ENCODE peak calls at places on chromosomes 7 and 10, in nine cellular contexts. X, I, E, L, O, W, V, K and Z are unnamed samples. For H3K4me1 and H3K9me3, the result is how much of the 10 kb centered on the place peaks cover.

GRCh38 chr7:129553861-129554530 is 51.7 kb downstream of the SMKR1 start:
- DNase-seq in X (no peak), I (no peak), E (no peak), L (no peak), O (no peak), W (peak), V (peak), K (no peak), Z (peak)

GRCh38 chr10:84539244-84539643 is 210.9 kb downstream of the CCSER2 start:
- DNase-seq in X (no peak), I (no peak), E (no peak), L (no peak), O (no peak), W (no peak), V (no peak), K (no peak), Z (no peak)

GRCh38 chr10:129872001-129872400 is 92.1 kb downstream of the EBF3 start:
- DNase-seq in X (no peak), I (no peak), E (no peak), L (no peak), O (no peak), W (no peak), V (no peak), K (no peak), Z (no peak)

GRCh38 chr10:125155101-125155500 is 5.3 kb downstream of the CTBP2 start:
- DNase-seq in X (no peak), I (no peak), E (no peak), L (no peak), O (no peak), W (peak), V (no peak), K (no peak), Z (peak)

GRCh38 chr7:11552676-11553075 is 279.3 kb downstream of the THSD7A start:
- DNase-seq in X (no peak), I (no peak), E (no peak), L (no peak), O (no peak), W (no peak), V (no peak), K (no peak), Z (peak)

GRCh38 chr7:156140896-156141295 is 328.6 kb upstream of the SHH start:
- DNase-seq in X (no peak), I (no peak), E (no peak), L (no peak), O (no peak), W (no peak), V (no peak), K (no peak), Z (no peak)

GRCh38 chr10:60575105-60575504 is 185.4 kb upstream of the ANK3 start:
- DNase-seq in X (no peak), I (no peak), E (no peak), L (no peak), O (no peak), W (no peak), V (no peak), K (no peak), Z (no peak)

GRCh38 chr10:133127291-133128125 is 32.5 kb upstream of the KNDC1 start:
- DNase-seq in X (peak), I (no peak), E (no peak), L (no peak), O (no peak), W (no peak), V (peak), K (no peak), Z (peak)

GRCh38 chr7:80830584-80831319 is 88.1 kb downstream of the SEMA3C start:
- DNase-seq in X (no peak), I (no peak), E (no peak), L (no peak), O (no peak), W (no peak), V (no peak), K (no peak), Z (no peak)

GRCh38 chr10:28558923-28559508 is 26.1 kb downstream of the WAC start:
- DNase-seq in X (no peak), I (no peak), E (peak), L (no peak), O (no peak), W (no peak), V (no peak), K (no peak), Z (peak)

GRCh38 chr7:102077081-102077480 is 209.6 kb upstream of the SH2B2 start:
- DNase-seq in X (no peak), I (no peak), E (no peak), L (no peak), O (no peak), W (no peak), V (peak), K (no peak), Z (no peak)

GRCh38 chr10:23341004-23341403 is 3.6 kb downstream of the C10orf67 start:
- DNase-seq in X (no peak), I (no peak), E (no peak), L (no peak), O (no peak), W (no peak), V (no peak), K (no peak), Z (no peak)

GRCh38 chr7:22386865-22387264 is 29.9 kb upstream of the RAPGEF5 start:
- DNase-seq in X (no peak), I (no peak), E (no peak), L (no peak), O (no peak), W (no peak), V (no peak), K (no peak), Z (no peak)

GRCh38 chr7:22386206-22386858 is 29.4 kb upstream of the RAPGEF5 start:
- DNase-seq in X (no peak), I (no peak), E (no peak), L (no peak), O (no peak), W (no peak), V (no peak), K (no peak), Z (no peak)

GRCh38 chr7:22390512-22390911 is 33.6 kb upstream of the RAPGEF5 start:
- DNase-seq in X (no peak), I (no peak), E (no peak), L (no peak), O (no peak), W (no peak), V (peak), K (no peak), Z (no peak)

GRCh38 chr7:22387583-22387982 is 30.6 kb upstream of the RAPGEF5 start:
- DNase-seq in X (no peak), I (no peak), E (no peak), L (no peak), O (no peak), W (no peak), V (no peak), K (no peak), Z (no peak)

DNA sequence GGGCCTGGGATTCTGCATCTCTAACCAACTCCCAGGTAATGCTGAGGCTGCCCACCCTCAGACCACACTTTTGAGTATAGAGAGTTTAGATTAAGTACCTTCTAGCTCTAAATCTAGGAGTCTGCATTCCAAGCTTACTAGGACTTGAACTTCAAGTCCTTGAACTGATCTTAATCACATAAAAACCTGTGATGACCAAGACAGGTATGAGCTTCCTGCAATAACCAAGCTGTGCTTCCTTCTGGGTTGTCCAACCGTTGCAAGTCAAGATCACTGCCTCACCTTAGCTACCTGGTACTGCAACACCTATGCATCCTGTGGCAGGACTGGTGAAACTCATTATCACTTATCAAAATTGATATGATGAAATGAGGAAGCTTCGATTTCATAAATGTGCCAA is 32.9 kb upstream of the RAPGEF5 start:
- DNase-seq in X (no peak), I (no peak), E (no peak), L (no peak), O (no peak), W (no peak), V (no peak), K (no peak), Z (no peak)
- H3K4me1 ChIP-seq in X (under half), I (under half), E (under half), L (under half), O (under half), W (under half), V (half or more), K (under half), Z (under half)

GRCh38 chr10:101066890-101067355 is 5.1 kb downstream of the KAZALD1 start:
- DNase-seq in X (no peak), I (no peak), E (peak), L (peak), O (no peak), W (peak), V (peak), K (peak), Z (peak)

GRCh38 chr10:101064415-101065030 is 2.7 kb downstream of the KAZALD1 start:
- DNase-seq in X (no peak), I (no peak), E (no peak), L (no peak), O (no peak), W (no peak), V (no peak), K (no peak), Z (no peak)

GRCh38 chr10:101066146-101066889 is 4.5 kb downstream of the KAZALD1 start:
- DNase-seq in X (peak), I (peak), E (peak), L (peak), O (peak), W (peak), V (peak), K (peak), Z (peak)

GRCh38 chr10:101063548-101064414 is 2.0 kb downstream of the KAZALD1 start:
- DNase-seq in X (no peak), I (no peak), E (no peak), L (no peak), O (no peak), W (no peak), V (peak), K (peak), Z (peak)

DNA sequence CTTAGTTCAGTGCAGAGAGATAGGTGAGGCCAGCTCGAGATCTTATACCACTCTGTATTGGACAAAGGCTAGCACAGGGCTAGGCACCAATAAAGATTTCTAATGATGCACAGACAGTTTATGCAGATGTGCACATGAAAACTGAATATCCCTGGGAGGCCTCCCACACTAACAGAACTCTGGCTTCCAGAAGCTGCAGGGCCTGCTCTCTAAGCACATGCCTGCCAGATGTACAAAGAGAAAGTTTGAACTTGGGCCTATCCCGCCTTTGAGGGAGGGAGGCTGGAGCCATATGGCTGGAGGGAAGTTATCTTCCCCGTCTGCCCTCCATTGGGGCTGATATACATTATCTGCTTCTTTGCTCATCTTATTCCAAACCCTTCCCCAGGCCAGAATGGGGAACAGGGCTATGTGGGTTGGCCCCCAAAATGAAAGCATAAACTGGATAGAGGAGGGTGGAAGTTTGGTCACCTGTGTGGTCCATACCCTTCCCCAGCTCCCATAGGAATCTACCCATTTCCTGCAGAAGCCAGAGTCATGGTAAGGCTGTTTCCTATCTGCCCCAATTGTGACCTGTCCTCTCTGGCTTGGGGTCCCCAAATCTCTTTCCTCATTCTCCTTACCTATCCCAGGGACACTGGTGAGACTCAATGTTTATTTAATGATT is 3.8 kb downstream of the KAZALD1 start:
- DNase-seq in X (no peak), I (no peak), E (no peak), L (no peak), O (no peak), W (no peak), V (no peak), K (no peak), Z (no peak)
- H3K4me3 ChIP-seq in X (peak), I (peak), E (peak), L (peak), O (peak), W (no peak), V (no peak), K (peak), Z (peak)

DNA sequence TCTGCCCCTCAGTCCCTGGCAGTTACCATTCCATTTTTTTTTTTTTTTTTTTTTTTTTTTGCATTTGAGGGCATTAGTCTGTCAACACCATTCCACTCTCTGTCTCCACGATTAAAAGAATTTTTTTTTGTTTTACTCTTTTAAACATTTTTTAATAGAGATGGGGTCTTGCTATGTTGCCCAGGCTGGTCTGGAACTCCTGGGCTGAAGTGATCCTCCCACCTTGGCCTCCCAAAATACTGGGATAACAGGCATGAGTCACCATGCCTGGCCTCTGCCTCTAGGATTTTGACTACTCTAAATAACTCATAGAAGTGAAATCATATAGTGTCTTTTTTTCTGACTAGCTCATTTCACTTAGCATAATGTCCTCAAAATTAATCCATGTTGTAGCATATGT is 16.5 kb upstream of the CLDN3 start:
- DNase-seq in X (no peak), I (no peak), E (no peak), L (no peak), O (no peak), W (no peak), V (no peak), K (no peak), Z (no peak)
- H3K9me3 ChIP-seq in X (under half), I (under half), E (under half), L (under half), O (under half), W (under half), V (under half), K (under half), Z (under half)

GRCh38 chr10:1180836-1181235 is 124.7 kb downstream of the WDR37 start:
- DNase-seq in X (no peak), I (no peak), E (no peak), L (no peak), O (no peak), W (peak), V (no peak), K (no peak), Z (no peak)

GRCh38 chr10:1183033-1183396 is 126.8 kb downstream of the WDR37 start:
- DNase-seq in X (peak), I (no peak), E (no peak), L (no peak), O (no peak), W (peak), V (no peak), K (no peak), Z (no peak)

GRCh38 chr10:1183746-1184145 is 127.6 kb downstream of the WDR37 start:
- DNase-seq in X (peak), I (no peak), E (no peak), L (no peak), O (no peak), W (peak), V (no peak), K (no peak), Z (no peak)

GRCh38 chr10:1180071-1180730 is 124.0 kb downstream of the WDR37 start:
- DNase-seq in X (peak), I (no peak), E (no peak), L (no peak), O (no peak), W (peak), V (no peak), K (no peak), Z (no peak)

GRCh38 chr10:1182280-1183032 is 126.3 kb downstream of the WDR37 start:
- DNase-seq in X (peak), I (no peak), E (no peak), L (no peak), O (no peak), W (no peak), V (no peak), K (no peak), Z (no peak)
- H3K4me1 ChIP-seq in X (under half), I (under half), E (under half), L (under half), O (under half), W (under half), V (under half), K (under half), Z (under half)

GRCh38 chr10:119687192-119688032 is 36.2 kb downstream of the BAG3 start:
- DNase-seq in X (no peak), I (no peak), E (peak), L (no peak), O (no peak), W (no peak), V (no peak), K (no peak), Z (peak)
- H3K4me3 ChIP-seq in X (peak), I (no peak), E (no peak), L (peak), O (no peak), W (no peak), V (no peak), K (no peak), Z (peak)

GRCh38 chr7:158262284-158263109 is 325.1 kb downstream of the PTPRN2 start:
- DNase-seq in X (no peak), I (no peak), E (no peak), L (no peak), O (no peak), W (no peak), V (no peak), K (no peak), Z (no peak)

GRCh38 chr7:158263110-158263963 is 324.3 kb downstream of the PTPRN2 start:
- DNase-seq in X (peak), I (no peak), E (no peak), L (no peak), O (no peak), W (peak), V (no peak), K (no peak), Z (no peak)

GRCh38 chr7:158264881-158265742 is 322.5 kb downstream of the PTPRN2 start:
- DNase-seq in X (peak), I (no peak), E (no peak), L (no peak), O (no peak), W (peak), V (no peak), K (no peak), Z (no peak)

GRCh38 chr7:158265743-158266080 is 321.9 kb downstream of the PTPRN2 start:
- DNase-seq in X (no peak), I (no peak), E (no peak), L (no peak), O (no peak), W (peak), V (no peak), K (no peak), Z (no peak)

DNA sequence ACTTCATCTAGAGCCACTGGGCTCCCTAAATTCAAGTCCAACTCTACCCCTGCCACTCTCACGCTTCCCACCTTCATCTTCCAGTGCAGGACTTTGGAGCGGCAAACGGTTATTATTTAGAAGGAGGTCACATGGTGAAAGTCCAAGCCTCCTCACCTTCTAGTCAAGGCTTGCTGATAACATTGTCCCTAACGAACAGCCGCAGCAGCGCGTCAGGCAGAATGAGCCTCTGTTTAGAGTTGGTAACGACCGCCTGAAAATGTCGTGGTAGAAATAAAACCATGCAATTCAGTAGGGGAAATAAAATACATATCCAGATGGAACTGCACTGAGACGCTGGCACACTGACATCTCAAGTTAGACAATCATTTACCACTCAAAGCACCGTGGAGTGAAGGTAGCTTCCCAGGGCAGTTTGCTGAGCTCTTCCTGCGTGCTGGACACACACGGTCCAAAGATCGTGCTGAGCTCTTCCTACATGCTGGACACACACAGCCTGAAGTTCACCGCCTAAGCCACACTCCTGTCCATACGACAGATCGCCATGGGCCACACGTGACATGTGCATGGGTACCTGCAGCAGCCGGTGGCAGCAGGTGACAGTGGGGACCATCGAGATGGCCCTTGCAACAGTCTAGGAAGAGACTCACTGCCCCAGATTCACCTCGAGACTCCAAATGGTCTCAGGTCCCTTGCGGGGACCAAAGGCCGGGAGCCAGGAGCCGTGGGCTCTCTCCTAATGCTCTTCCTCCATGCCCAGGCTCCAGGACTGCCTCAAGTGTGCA is 323.5 kb downstream of the PTPRN2 start:
- DNase-seq in X (no peak), I (no peak), E (no peak), L (no peak), O (no peak), W (peak), V (no peak), K (no peak), Z (no peak)
- H3K9me3 ChIP-seq in X (under half), I (under half), E (under half), L (under half), O (under half), W (under half), V (under half), K (under half), Z (under half)

DNA sequence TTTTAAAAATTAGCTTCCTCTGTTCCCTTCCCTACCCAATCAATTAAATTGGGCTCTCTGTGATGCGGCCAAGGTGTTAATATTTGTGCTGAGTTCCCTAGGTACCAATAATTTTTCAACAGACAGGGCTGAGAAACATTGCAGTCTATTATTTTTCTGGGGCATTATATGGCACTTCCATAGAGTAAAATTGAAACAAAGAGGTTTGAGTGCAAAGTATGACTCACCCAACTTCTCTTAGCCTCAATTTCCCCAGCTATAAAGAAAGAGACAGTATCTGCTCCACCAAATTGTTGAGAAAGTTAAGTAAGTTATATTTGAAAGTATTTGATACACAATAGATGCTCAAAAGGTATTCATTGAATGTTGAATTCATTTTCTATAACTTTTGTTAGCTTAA is 74.9 kb downstream of the TES start:
- DNase-seq in X (no peak), I (no peak), E (no peak), L (no peak), O (no peak), W (no peak), V (no peak), K (no peak), Z (no peak)
- H3K4me1 ChIP-seq in X (under half), I (under half), E (under half), L (under half), O (under half), W (under half), V (under half), K (under half), Z (under half)

GRCh38 chr10:77889277-77889903 is 37.2 kb downstream of the DLG5 start:
- DNase-seq in X (peak), I (peak), E (peak), L (peak), O (peak), W (no peak), V (no peak), K (no peak), Z (peak)

GRCh38 chr10:77884181-77884580 is 42.4 kb downstream of the DLG5 start:
- DNase-seq in X (no peak), I (no peak), E (no peak), L (no peak), O (no peak), W (no peak), V (no peak), K (no peak), Z (no peak)

GRCh38 chr10:77887631-77888355 is 38.8 kb downstream of the DLG5 start:
- DNase-seq in X (no peak), I (no peak), E (no peak), L (no peak), O (no peak), W (no peak), V (no peak), K (no peak), Z (peak)

GRCh38 chr10:77888356-77888703 is 38.2 kb downstream of the DLG5 start:
- DNase-seq in X (no peak), I (no peak), E (no peak), L (no peak), O (no peak), W (no peak), V (no peak), K (no peak), Z (peak)

GRCh38 chr10:77886795-77887355 is 39.7 kb downstream of the DLG5 start:
- DNase-seq in X (no peak), I (no peak), E (no peak), L (no peak), O (no peak), W (no peak), V (no peak), K (no peak), Z (no peak)
- H3K4me3 ChIP-seq in X (no peak), I (no peak), E (no peak), L (no peak), O (no peak), W (no peak), V (no peak), K (no peak), Z (no peak)